ENCODE peak calls at places on chromosomes 3 and 15, in eight cellular contexts. J is left lung; C is CD8-positive, alpha-beta T cell; D is fibroblast of lung; O is right cardiac atrium; W is hepatocyte; F is esophagus squamous epithelium; G is psoas muscle. Z is an unnamed sample.

GRCh38 chr3:122668930-122669730 is 11.5 kb upstream of the PARP14 start:
- DNase-seq in J (no peak), C (no peak), D (peak), O (no peak), W (peak), F (no peak), G (no peak), Z (no peak)

GRCh38 chr3:126352476-126353454 is 4.4 kb downstream of the KLF15 start:
- DNase-seq in J (peak), C (no peak), D (peak), O (peak), W (no peak), F (no peak), G (peak), Z (peak)

GRCh38 chr15:88799341-88799740 is 3.9 kb upstream of the ACAN start:
- DNase-seq in J (no peak), C (no peak), D (no peak), O (no peak), W (no peak), F (no peak), G (no peak), Z (no peak)

GRCh38 chr15:57911247-57911646 is 154.3 kb downstream of the ALDH1A2 start:
- DNase-seq in J (no peak), C (no peak), D (no peak), O (peak), W (no peak), F (no peak), G (no peak), Z (no peak)

GRCh38 chr15:39000008-39000734 is 435.6 kb upstream of the RASGRP1 start:
- DNase-seq in J (no peak), C (no peak), D (no peak), O (peak), W (no peak), F (no peak), G (no peak), Z (no peak)

GRCh38 chr3:190089711-190090110 is 31.0 kb downstream of the P3H2 start:
- DNase-seq in J (no peak), C (no peak), D (no peak), O (no peak), W (no peak), F (no peak), G (no peak), Z (no peak)

GRCh38 chr3:123289336-123290106 is 87.8 kb downstream of the SEC22A start:
- DNase-seq in J (no peak), C (peak), D (no peak), O (no peak), W (no peak), F (no peak), G (no peak), Z (no peak)

GRCh38 chr3:46909535-46910161 is 32.1 kb downstream of the PTH1R start:
- DNase-seq in J (peak), C (peak), D (peak), O (peak), W (peak), F (no peak), G (peak), Z (peak)

GRCh38 chr3:153463895-153464294 is 301.9 kb downstream of the RAP2B start:
- DNase-seq in J (no peak), C (no peak), D (no peak), O (no peak), W (no peak), F (no peak), G (no peak), Z (no peak)

GRCh38 chr15:89416339-89417183 is 79.8 kb downstream of the RHCG start:
- DNase-seq in J (peak), C (peak), D (peak), O (peak), W (peak), F (no peak), G (peak), Z (peak)

GRCh38 chr15:41115088-41115651 is 910 bp downstream of the INO80 start:
- DNase-seq in J (no peak), C (no peak), D (peak), O (no peak), W (peak), F (no peak), G (no peak), Z (no peak)

GRCh38 chr15:90588427-90588826 is 58.7 kb downstream of the CRTC3 start:
- DNase-seq in J (no peak), C (no peak), D (peak), O (no peak), W (no peak), F (no peak), G (no peak), Z (no peak)

GRCh38 chr3:158522737-158523136 is 48.3 kb upstream of the MLF1 start:
- DNase-seq in J (no peak), C (no peak), D (peak), O (no peak), W (no peak), F (no peak), G (no peak), Z (no peak)

GRCh38 chr3:59436164-59436958 is 386.5 kb upstream of the CFAP20DC start:
- DNase-seq in J (no peak), C (no peak), D (no peak), O (no peak), W (no peak), F (no peak), G (no peak), Z (peak)

GRCh38 chr3:65992106-65992505 is 46.6 kb downstream of the MAGI1 start:
- DNase-seq in J (no peak), C (no peak), D (no peak), O (no peak), W (no peak), F (no peak), G (no peak), Z (no peak)

GRCh38 chr3:5264896-5265770 is 77.6 kb downstream of the EDEM1 start:
- DNase-seq in J (no peak), C (no peak), D (no peak), O (no peak), W (no peak), F (no peak), G (no peak), Z (no peak)

GRCh38 chr3:151787626-151788025 is 26.3 kb upstream of the AADAC start:
- DNase-seq in J (no peak), C (no peak), D (no peak), O (no peak), W (no peak), F (no peak), G (no peak), Z (no peak)

GRCh38 chr3:141538568-141538967 is 51.7 kb downstream of the RASA2 start:
- DNase-seq in J (no peak), C (no peak), D (peak), O (no peak), W (no peak), F (no peak), G (no peak), Z (no peak)

GRCh38 chr3:25226747-25227146 is 201.3 kb upstream of the RARB start:
- DNase-seq in J (no peak), C (no peak), D (no peak), O (no peak), W (no peak), F (no peak), G (no peak), Z (no peak)

GRCh38 chr3:134933997-134934396 is 138.9 kb downstream of the EPHB1 start:
- DNase-seq in J (no peak), C (no peak), D (no peak), O (no peak), W (no peak), F (no peak), G (no peak), Z (no peak)

GRCh38 chr15:50190166-50190570 is 8.2 kb downstream of the SLC27A2 start:
- DNase-seq in J (no peak), C (no peak), D (no peak), O (no peak), W (no peak), F (no peak), G (no peak), Z (no peak)

GRCh38 chr3:61667417-61668213 is 106.2 kb downstream of the PTPRG start:
- DNase-seq in J (no peak), C (no peak), D (peak), O (no peak), W (no peak), F (no peak), G (no peak), Z (no peak)

GRCh38 chr15:31308185-31308639 is 18.4 kb upstream of the KLF13 start:
- DNase-seq in J (no peak), C (peak), D (no peak), O (no peak), W (no peak), F (no peak), G (no peak), Z (no peak)

GRCh38 chr15:65836665-65837064 is 32.6 kb upstream of the RAB11A start:
- DNase-seq in J (no peak), C (no peak), D (no peak), O (no peak), W (no peak), F (no peak), G (no peak), Z (no peak)

GRCh38 chr3:174540536-174540935 is 318.6 kb upstream of the NAALADL2 start:
- DNase-seq in J (no peak), C (no peak), D (no peak), O (no peak), W (no peak), F (no peak), G (no peak), Z (no peak)

DNA sequence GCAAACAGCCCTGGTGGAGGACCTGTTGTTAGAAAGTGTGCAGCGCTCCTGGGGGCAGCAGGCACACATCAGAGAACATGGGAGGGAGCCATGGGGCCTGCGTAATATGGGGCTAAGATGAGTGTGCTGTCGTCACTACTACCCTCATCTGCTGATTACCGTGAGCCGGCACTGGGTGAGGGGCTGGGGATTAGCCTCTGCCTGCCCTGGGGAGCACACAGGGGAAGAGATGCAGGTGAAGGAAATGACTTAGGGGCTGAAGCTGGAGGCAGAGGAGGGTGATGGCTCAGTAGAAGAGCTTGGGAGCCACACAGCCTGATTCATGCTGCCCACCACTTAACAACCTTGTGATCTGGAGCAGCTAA is 33.6 kb upstream of the LINGO1 start:
- DNase-seq in J (no peak), C (no peak), D (no peak), O (no peak), W (no peak), F (no peak), G (no peak), Z (no peak)
- H3K27ac ChIP-seq in J (no peak), C (no peak), D (no peak), O (no peak), W (no peak), F (no peak), G (no peak), Z (no peak)

DNA sequence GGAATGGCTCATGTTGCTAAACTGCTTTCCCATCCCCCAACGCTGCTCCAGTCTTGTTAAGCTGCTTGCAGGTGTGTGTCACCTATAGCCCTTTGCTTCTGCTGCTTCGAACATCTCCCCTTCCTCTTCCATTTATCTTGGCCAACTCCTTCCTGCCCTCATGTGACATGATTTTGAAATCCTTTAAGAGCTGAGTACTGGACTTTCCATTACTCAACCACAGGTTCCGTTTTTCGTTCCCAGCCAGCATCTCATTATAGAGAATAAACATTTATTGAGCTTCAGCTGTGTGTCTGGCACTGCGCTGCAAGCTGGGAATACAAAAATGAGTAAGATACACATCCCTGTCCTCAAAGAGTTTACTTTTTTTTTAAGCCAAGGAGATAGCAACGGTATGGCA is 1.7 kb downstream of the ATG7 start:
- DNase-seq in J (no peak), C (no peak), D (no peak), O (no peak), W (no peak), F (no peak), G (no peak), Z (no peak)
- H3K4me3 ChIP-seq in J (peak), C (no peak), D (no peak), O (no peak), W (no peak), F (no peak), G (peak), Z (no peak)

GRCh38 chr15:70597945-70598344 is 165.4 kb downstream of the UACA start:
- DNase-seq in J (no peak), C (no peak), D (no peak), O (no peak), W (no peak), F (no peak), G (no peak), Z (no peak)

GRCh38 chr15:70597056-70597603 is 166.2 kb downstream of the UACA start:
- DNase-seq in J (no peak), C (no peak), D (no peak), O (no peak), W (peak), F (no peak), G (no peak), Z (no peak)

GRCh38 chr15:70596354-70597055 is 166.9 kb downstream of the UACA start:
- DNase-seq in J (no peak), C (no peak), D (peak), O (no peak), W (peak), F (no peak), G (no peak), Z (no peak)

GRCh38 chr15:70589221-70589620 is 174.1 kb downstream of the UACA start:
- DNase-seq in J (no peak), C (no peak), D (peak), O (no peak), W (no peak), F (no peak), G (no peak), Z (no peak)

DNA sequence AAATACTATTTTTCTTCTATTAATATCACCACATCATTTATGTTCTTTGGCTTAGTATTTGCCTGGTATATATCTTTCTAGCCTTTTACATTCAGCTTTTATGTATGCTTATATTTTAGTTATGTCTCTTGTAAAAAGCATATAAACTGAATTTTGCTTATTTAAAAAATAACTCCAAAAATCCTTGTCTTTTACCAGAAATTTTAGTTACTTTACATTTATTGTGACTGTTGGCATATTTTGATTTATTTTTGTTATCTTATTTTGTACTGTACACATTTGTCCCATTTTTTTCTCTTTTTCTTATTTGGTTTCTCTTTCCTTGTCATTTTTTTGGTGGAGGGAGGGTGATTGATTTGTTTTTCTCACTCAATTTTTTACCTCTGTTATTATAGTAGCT is 169.6 kb downstream of the UACA start:
- DNase-seq in J (no peak), C (no peak), D (no peak), O (no peak), W (no peak), F (no peak), G (no peak), Z (no peak)
- H3K27ac ChIP-seq in J (no peak), C (no peak), D (no peak), O (no peak), W (no peak), F (no peak), G (no peak), Z (no peak)

DNA sequence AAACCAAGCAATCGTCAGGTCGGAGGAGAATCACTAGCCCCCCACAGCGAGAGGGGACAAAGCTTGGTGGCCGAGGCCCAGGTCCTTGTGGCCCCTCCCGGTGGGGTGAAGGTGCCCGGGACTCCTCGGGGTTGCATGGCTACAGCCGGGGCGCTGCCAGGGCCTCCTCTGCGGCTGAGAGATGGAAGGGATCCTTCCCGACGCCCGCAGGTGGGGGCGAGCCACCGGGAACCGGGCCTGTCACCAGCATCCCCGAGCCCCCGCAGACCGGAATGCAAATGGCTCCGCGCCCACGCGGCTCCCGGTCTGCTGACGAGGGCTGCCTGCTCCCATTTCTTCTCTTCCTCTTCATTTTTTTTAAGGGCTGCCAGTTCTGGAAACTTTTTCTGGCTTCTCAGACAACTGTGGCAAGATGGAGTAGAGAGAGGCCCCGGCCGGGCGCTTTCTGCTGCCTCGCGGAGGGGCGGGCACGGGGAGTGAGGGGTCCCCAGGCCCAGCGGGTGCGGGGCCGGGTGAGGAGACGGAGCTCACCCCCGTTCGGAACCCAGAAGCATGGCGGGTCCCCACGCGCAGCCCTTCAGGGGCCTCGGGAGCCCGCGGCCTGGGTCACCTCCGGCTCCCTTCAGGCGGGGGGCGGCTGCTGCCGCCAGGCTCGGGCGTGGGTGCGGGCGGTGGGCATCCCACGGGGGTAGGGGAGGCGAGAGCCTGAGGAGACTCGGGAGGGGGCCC is 27.5 kb downstream of the MELTF start:
- DNase-seq in J (no peak), C (no peak), D (no peak), O (no peak), W (no peak), F (no peak), G (peak), Z (peak)
- H3K4me3 ChIP-seq in J (peak), C (peak), D (peak), O (peak), W (no peak), F (peak), G (peak), Z (peak)

GRCh38 chr3:149336925-149337324 is 3.5 kb upstream of the TM4SF18 start:
- DNase-seq in J (no peak), C (no peak), D (no peak), O (no peak), W (no peak), F (no peak), G (no peak), Z (no peak)

GRCh38 chr3:149343951-149344350 is 10.5 kb upstream of the TM4SF18 start:
- DNase-seq in J (no peak), C (no peak), D (no peak), O (no peak), W (no peak), F (no peak), G (no peak), Z (no peak)

GRCh38 chr3:149339931-149340309 is 6.5 kb upstream of the TM4SF18 start:
- DNase-seq in J (peak), C (no peak), D (peak), O (peak), W (peak), F (peak), G (peak), Z (peak)

GRCh38 chr3:149342413-149343340 is 9.2 kb upstream of the TM4SF18 start:
- DNase-seq in J (no peak), C (no peak), D (peak), O (no peak), W (no peak), F (no peak), G (no peak), Z (no peak)

DNA sequence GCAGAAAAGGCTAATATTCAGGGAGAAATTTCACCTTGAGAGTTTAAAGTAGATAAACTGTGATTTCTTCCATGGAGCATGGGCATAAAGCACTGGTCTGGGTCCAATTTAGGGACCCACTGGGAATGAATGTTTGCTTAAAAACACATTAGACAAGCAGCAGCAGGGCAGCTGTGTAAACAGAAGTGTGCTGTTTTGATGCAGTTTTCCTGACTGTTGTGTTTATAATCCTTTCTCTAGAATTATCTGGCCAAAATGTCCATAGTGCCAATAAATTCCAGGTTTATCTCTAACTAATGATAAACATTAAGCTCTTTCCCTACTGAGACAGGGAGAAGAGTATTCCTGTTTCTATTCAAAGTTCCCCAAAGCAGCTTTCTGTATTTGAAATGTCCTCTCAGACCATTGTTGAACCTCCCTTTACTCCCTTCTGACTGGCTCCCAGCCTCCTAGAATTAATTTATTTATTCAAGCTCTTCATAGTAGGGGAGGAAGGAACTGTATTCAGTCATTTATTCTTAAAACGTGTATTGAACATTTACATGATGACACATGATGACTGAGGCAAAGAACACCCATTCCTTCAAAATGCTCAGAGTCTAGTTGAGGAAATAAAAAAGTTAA is 7.0 kb upstream of the TM4SF18 start:
- DNase-seq in J (no peak), C (no peak), D (peak), O (no peak), W (no peak), F (no peak), G (no peak), Z (no peak)
- H3K27ac ChIP-seq in J (peak), C (no peak), D (peak), O (peak), W (peak), F (peak), G (peak), Z (peak)

GRCh38 chr15:92879949-92880725 is 20.0 kb upstream of the CHD2 start:
- DNase-seq in J (no peak), C (peak), D (no peak), O (no peak), W (no peak), F (no peak), G (no peak), Z (no peak)

GRCh38 chr15:92881570-92881837 is 18.6 kb upstream of the CHD2 start:
- DNase-seq in J (no peak), C (no peak), D (no peak), O (no peak), W (no peak), F (no peak), G (no peak), Z (no peak)

GRCh38 chr15:92881838-92882696 is 18.1 kb upstream of the CHD2 start:
- DNase-seq in J (peak), C (peak), D (peak), O (peak), W (peak), F (peak), G (peak), Z (peak)

GRCh38 chr15:92882697-92883642 is 17.2 kb upstream of the CHD2 start:
- DNase-seq in J (no peak), C (peak), D (no peak), O (peak), W (peak), F (peak), G (peak), Z (peak)

GRCh38 chr15:92880796-92881569 is 19.1 kb upstream of the CHD2 start:
- DNase-seq in J (no peak), C (no peak), D (peak), O (no peak), W (peak), F (no peak), G (no peak), Z (no peak)
- H3K4me3 ChIP-seq in J (peak), C (peak), D (no peak), O (peak), W (no peak), F (peak), G (peak), Z (no peak)

DNA sequence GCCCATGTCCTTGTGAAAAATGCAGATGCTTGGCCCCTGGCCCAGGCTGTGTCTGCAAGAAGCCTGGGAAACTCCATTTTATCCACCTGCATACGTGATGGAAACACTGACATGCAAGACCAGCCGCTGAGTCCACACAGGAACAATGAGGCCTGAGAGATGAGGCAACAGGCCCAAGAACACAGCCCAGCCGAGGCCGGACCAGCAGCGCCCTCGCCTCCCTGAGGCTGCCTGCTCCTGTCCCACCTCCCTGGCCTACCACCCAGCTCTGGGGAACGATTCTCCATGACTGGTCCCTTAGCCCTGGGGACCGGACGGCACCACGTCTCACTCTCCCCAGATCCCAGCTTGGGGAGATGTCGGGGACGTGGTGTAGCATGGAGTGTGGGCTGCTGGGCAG is 47.5 kb downstream of the HMCES start:
- DNase-seq in J (no peak), C (no peak), D (no peak), O (no peak), W (no peak), F (no peak), G (no peak), Z (no peak)
- H3K27ac ChIP-seq in J (no peak), C (no peak), D (no peak), O (no peak), W (no peak), F (no peak), G (no peak), Z (no peak)